ENCODE peak calls at places on chromosomes 7 and 10, in six cellular contexts. P is SK-N-SH, L is aorta, S is mammary epithelial cell, A is OCI-LY7, Y is spleen. K is an unnamed sample. For H3K4me1, the result is how much of the 10 kb centered on the place peaks cover.

GRCh38 chr10:110758898-110759297 is 112.8 kb upstream of the PDCD4 start:
- DNase-seq in S (peak), A (no peak), L (no peak), P (no peak), Y (no peak), K (no peak)

GRCh38 chr10:124911124-124912051 is 30.5 kb upstream of the ZRANB1 start:
- DNase-seq in A (no peak), S (no peak), L (no peak), P (no peak), Y (no peak), K (no peak)

GRCh38 chr7:82164813-82165212 is 278.8 kb downstream of the CACNA2D1 start:
- DNase-seq in Y (no peak), A (no peak), S (peak), L (no peak), P (peak), K (no peak)

GRCh38 chr10:77865585-77866324 is 60.8 kb downstream of the DLG5 start:
- DNase-seq in Y (no peak), L (no peak), A (peak), P (no peak), S (no peak), K (no peak)

GRCh38 chr7:117308891-117309290 is 14.0 kb downstream of the WNT2 start:
- DNase-seq in L (no peak), Y (no peak), P (no peak), A (no peak), S (no peak), K (no peak)

GRCh38 chr10:35191523-35191922 is 64.9 kb downstream of the CREM start:
- DNase-seq in Y (no peak), A (peak), P (no peak), L (peak), S (no peak), K (no peak)

GRCh38 chr10:110414563-110415309 is 83.0 kb upstream of the DUSP5 start:
- DNase-seq in L (no peak), S (peak), P (no peak), A (peak), Y (peak), K (peak)

GRCh38 chr10:3237055-3237454 is 64.5 kb upstream of the PITRM1 start:
- DNase-seq in L (no peak), A (no peak), P (no peak), S (no peak), Y (no peak), K (no peak)

GRCh38 chr10:36725581-36726520 is 399.5 kb upstream of the ANKRD30A start:
- DNase-seq in S (peak), P (peak), A (peak), L (peak), Y (peak), K (peak)

DNA sequence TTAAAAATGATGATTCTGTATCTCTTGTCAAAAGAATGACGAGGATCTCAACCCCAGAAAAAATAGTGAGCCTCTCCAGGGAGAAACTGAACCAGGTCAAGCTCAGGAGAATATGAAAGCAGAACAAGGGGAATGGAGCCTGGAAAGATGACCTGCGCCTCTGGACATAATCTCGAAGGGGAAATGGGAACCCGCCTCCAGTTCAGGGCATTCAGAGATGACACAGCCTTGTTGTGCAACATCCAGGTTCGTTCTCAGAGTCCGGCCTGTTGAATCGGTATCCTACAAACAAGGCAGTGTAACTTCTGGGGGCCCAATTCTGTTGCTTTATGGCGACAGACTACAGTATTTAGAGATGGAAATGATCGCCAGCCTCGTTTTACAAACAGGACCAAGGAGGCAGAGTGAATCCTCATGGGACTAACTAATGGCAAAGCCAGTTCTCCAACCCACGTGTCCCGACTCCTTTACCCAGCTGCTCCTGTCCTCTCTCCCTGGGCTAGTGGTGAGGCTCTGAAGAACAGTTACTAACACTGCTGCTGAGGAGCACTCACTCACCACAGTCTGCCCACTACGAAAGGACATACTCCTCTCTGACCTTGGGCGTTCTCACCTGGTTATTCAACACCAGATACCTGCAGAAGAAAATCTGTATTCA is 67.6 kb downstream of the JAZF1 start:
- DNase-seq in Y (no peak), P (peak), A (no peak), L (peak), S (no peak), K (no peak)
- H3K4me1 ChIP-seq in Y (under half), P (under half), A (under half), L (under half), S (under half), K (under half)

GRCh38 chr7:123588376-123588775 is 13.2 kb upstream of the ASB15 start:
- DNase-seq in A (no peak), Y (no peak), S (no peak), L (no peak), P (no peak), K (no peak)
- H3K4me1 ChIP-seq in A (under half), Y (under half), S (under half), L (under half), P (under half), K (under half)

GRCh38 chr7:5694221-5694754 is 87.2 kb downstream of the RNF216 start:
- DNase-seq in A (no peak), L (no peak), S (no peak), P (no peak), Y (no peak), K (peak)
- H3K4me1 ChIP-seq in A (under half), L (under half), S (half or more), P (half or more), Y (half or more), K (half or more)

DNA sequence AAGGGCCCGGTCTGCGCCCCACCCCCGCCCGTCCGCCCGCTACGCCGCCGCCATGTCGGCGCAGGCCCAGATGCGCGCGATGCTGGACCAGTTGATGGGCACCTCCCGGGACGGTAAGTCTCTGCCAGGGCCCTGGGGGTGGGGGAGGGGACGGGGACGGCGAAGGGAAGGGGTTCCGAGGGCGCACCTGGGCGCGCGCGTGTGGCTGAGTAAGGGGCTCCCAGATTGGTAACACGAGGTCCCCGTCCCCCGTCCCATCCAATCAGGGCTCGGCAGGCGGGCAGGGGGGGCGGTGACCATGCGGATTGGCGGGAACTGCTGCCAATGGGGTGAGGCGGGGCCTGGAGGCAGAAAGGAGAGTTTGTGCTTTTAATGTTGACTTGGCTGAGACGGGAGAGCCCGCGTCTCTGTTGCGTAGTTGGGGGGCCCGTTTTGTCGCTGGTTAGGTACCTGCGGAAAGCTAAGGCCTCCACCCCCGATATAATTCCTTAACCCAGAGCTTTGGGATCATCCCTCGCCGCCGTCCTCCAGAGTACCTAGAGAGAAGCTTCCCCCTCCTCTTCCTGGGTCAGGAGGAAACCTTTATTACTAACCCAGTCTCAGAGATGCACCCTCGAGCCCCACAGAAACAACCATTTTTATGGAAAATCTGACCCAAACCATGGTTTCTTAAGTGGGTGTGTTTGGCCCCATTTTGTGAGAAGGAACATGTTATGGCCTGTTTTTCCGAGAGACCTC is 685 bp downstream of the LUC7L2 start:
- DNase-seq in A (peak), Y (peak), S (peak), L (peak), P (peak), K (peak)
- H3K4me1 ChIP-seq in A (under half), Y (half or more), S (under half), L (under half), P (under half), K (under half)

K was measured in Karpas-422.